ENCODE peak calls at places on chromosomes 16 and 17, in five cellular contexts. V, G, A, R and M are unnamed samples.

GRCh38 chr17:5825717-5826330 is 241.5 kb upstream of the NLRP1 start:
- DNase-seq in V (peak; percentile 59), A (no peak), G (no peak), R (no peak), M (no peak)

GRCh38 chr17:7844292-7845154 is 10.3 kb upstream of the TMEM88 start:
- DNase-seq in G (peak; percentile 95), R (peak; percentile 91), V (peak; percentile 93), A (peak; percentile 50), M (peak; percentile 91)

GRCh38 chr17:68694791-68695485 is 93.8 kb upstream of the FAM20A start:
- DNase-seq in G (no peak), R (no peak), A (no peak), V (no peak), M (no peak)

GRCh38 chr17:51119415-51120356 is 982 bp downstream of the SPAG9 start:
- DNase-seq in V (peak; percentile 50), A (no peak), R (peak; percentile 52), G (no peak), M (no peak)

GRCh38 chr17:81418710-81419332 is 23.6 kb downstream of the BAHCC1 start:
- DNase-seq in G (no peak), A (no peak), R (no peak), V (no peak), M (no peak)

GRCh38 chr17:35241520-35241919 is 1.4 kb upstream of the SLFN5 start:
- DNase-seq in R (no peak), A (no peak), G (no peak), V (no peak), M (no peak)

GRCh38 chr17:290121-290521 is 62.5 kb downstream of the RPH3AL start:
- DNase-seq in A (no peak), G (no peak), V (no peak), R (no peak), M (no peak)

GRCh38 chr17:35086931-35087573 is 23.5 kb upstream of the RFFL start:
- DNase-seq in V (no peak), R (no peak), A (no peak), G (no peak), M (no peak)

GRCh38 chr17:81020767-81021497 is 14.0 kb upstream of the BAIAP2 start:
- DNase-seq in R (no peak), V (peak; percentile 71), G (peak; percentile 2), A (no peak), M (peak; percentile 65)

GRCh38 chr17:77382356-77382911 is 241.7 kb downstream of the SEC14L1 start:
- DNase-seq in G (no peak), A (no peak), R (no peak), V (no peak), M (no peak)

GRCh38 chr16:27408012-27408601 is 6.1 kb downstream of the IL21R start:
- DNase-seq in A (no peak), V (peak; percentile 69), R (no peak), G (no peak), M (no peak)

GRCh38 chr16:50331570-50331969 is 37.2 kb downstream of the BRD7 start:
- DNase-seq in V (no peak), A (no peak), G (no peak), R (no peak), M (no peak)

GRCh38 chr17:68580236-68580903 is 20.8 kb downstream of the FAM20A start:
- DNase-seq in R (peak; percentile 35), A (no peak), G (no peak), V (peak; percentile 29), M (no peak)

GRCh38 chr17:13031718-13032350 is 14.0 kb upstream of the ELAC2 start:
- DNase-seq in R (no peak), A (no peak), V (peak; percentile 44), G (peak; percentile 39), M (no peak)

GRCh38 chr17:7356779-7357178 is 1.8 kb downstream of the TMEM95 start:
- DNase-seq in G (no peak), A (no peak), V (no peak), R (no peak), M (no peak)

GRCh38 chr17:149231-149630 is 11.9 kb downstream of the SCGB1C2 start:
- DNase-seq in R (no peak), V (no peak), G (no peak), A (no peak), M (no peak)